ENCODE peak calls at places on chromosomes 2 and 18, in four cellular contexts. Z is A549, V is SK-N-SH, L is IMR-90. B is an unnamed sample.

GRCh38 chr2:124778076-124778475 is 753.0 kb downstream of the CNTNAP5 start:
- DNase-seq in V (no peak), Z (no peak), L (peak; percentile 46), B (no peak)

GRCh38 chr18:26286008-26286407 is 59.8 kb downstream of the TAF4B start:
- DNase-seq in Z (no peak), L (no peak), V (no peak), B (no peak)

GRCh38 chr2:222477962-222478608 is 53.7 kb downstream of the SGPP2 start:
- DNase-seq in V (no peak), L (no peak), Z (no peak), B (no peak)

GRCh38 chr2:129766594-129766993 is 212.9 kb upstream of the RAB6C start:
- DNase-seq in V (peak; percentile 10), L (no peak), Z (no peak), B (no peak)

GRCh38 chr2:159230145-159230877 is 56.2 kb downstream of the WDSUB1 start:
- DNase-seq in Z (no peak), L (no peak), V (no peak), B (no peak)

GRCh38 chr2:129103922-129104878 is 785.5 kb upstream of the HS6ST1 start:
- DNase-seq in V (no peak), Z (no peak), L (no peak), B (no peak)

GRCh38 chr2:137696916-137697315 is 267.4 kb upstream of the HNMT start:
- DNase-seq in L (no peak), Z (no peak), V (no peak), B (no peak)

GRCh38 chr2:197813093-197813787 is 8.8 kb downstream of the PLCL1 start:
- DNase-seq in V (peak; percentile 36), L (peak; percentile 52), Z (peak; percentile 31), B (peak; percentile 12)

GRCh38 chr2:222424729-222425671 is 657 bp downstream of the SGPP2 start:
- DNase-seq in Z (no peak), L (no peak), V (peak; percentile 74), B (no peak)

GRCh38 chr18:74303936-74304335 is 11.7 kb upstream of the C18orf63 start:
- DNase-seq in L (peak; percentile 25), Z (no peak), V (no peak), B (no peak)

GRCh38 chr2:590214-591175 is 86.7 kb downstream of the TMEM18 start:
- DNase-seq in L (no peak), Z (no peak), V (no peak), B (no peak)

GRCh38 chr18:79942786-79943607 is 8.5 kb downstream of the SLC66A2 start:
- DNase-seq in V (no peak), L (no peak), Z (no peak), B (no peak)

GRCh38 chr2:240480834-240481623 is 45.6 kb downstream of the GPC1 start:
- DNase-seq in L (no peak), V (peak; percentile 4), Z (no peak), B (no peak)

GRCh38 chr2:128832946-128833560 is 514.4 kb upstream of the HS6ST1 start:
- DNase-seq in V (peak; percentile 34), L (no peak), Z (no peak), B (no peak)

GRCh38 chr2:240433973-240434727 is 1.3 kb upstream of the GPC1 start:
- DNase-seq in L (peak; percentile 98), Z (peak; percentile 83), V (no peak), B (peak; percentile 81)

GRCh38 chr2:164928101-164928673 is 27.1 kb downstream of the SLC38A11 start:
- DNase-seq in V (no peak), L (no peak), Z (no peak), B (no peak)

GRCh38 chr2:27320958-27321543 is 1.8 kb downstream of the MPV17 start:
- DNase-seq in L (peak; percentile 99), V (peak; percentile 66), Z (peak; percentile 96), B (peak; percentile 98)

GRCh38 chr18:49168281-49168680 is 217.5 kb upstream of the SMAD7 start:
- DNase-seq in V (no peak), L (no peak), Z (no peak), B (no peak)

GRCh38 chr18:79637181-79637920 is 42.3 kb upstream of the CTDP1 start:
- DNase-seq in V (no peak), L (no peak), Z (no peak), B (no peak)

GRCh38 chr18:44695503-44695902 is 14.8 kb downstream of the SETBP1 start:
- DNase-seq in Z (no peak), L (no peak), V (no peak), B (no peak)

GRCh38 chr2:230416061-230416721 is at the start of gene SP100:
- DNase-seq in L (peak; percentile 83), V (no peak), Z (peak; percentile 47), B (peak; percentile 28)

GRCh38 chr2:64094663-64095382 is 49.4 kb downstream of the PELI1 start:
- DNase-seq in Z (no peak), V (no peak), L (no peak), B (no peak)

GRCh38 chr18:30888344-30888743 is 154.2 kb downstream of the DSC3 start:
- DNase-seq in V (no peak), L (no peak), Z (no peak), B (no peak)

GRCh38 chr2:197369946-197370325 is 59.4 kb upstream of the ANKRD44 start:
- DNase-seq in V (no peak), Z (no peak), L (no peak), B (no peak)

GRCh38 chr2:241653210-241653750 is 15.8 kb downstream of the ATG4B start:
- DNase-seq in L (no peak), Z (no peak), V (no peak), B (no peak)

GRCh38 chr2:122019729-122020128 is 264.3 kb downstream of the TSN start:
- DNase-seq in V (no peak), Z (no peak), L (no peak), B (no peak)

GRCh38 chr18:32293107-32293506 is 103.3 kb downstream of the MEP1B start:
- DNase-seq in Z (no peak), V (no peak), L (no peak), B (no peak)

GRCh38 chr2:32715391-32715841 is 87.6 kb downstream of the TTC27 start:
- DNase-seq in V (no peak), L (peak; percentile 15), Z (no peak), B (no peak)

GRCh38 chr2:37156071-37156856 is 516 bp downstream of the EIF2AK2 start:
- DNase-seq in L (peak; percentile 42), V (peak; percentile 61), Z (peak; percentile 77), B (peak; percentile 7)

GRCh38 chr2:64952113-64952895 is 36.9 kb upstream of the SLC1A4 start:
- DNase-seq in Z (no peak), V (no peak), L (peak; percentile 10), B (no peak)

GRCh38 chr2:163191372-163191771 is 352.8 kb upstream of the KCNH7 start:
- DNase-seq in V (peak; percentile 35), L (peak; percentile 50), Z (peak; percentile 21), B (peak; percentile 21)

GRCh38 chr2:27354597-27354927 is 2.0 kb downstream of the GTF3C2 start:
- DNase-seq in V (no peak), L (no peak), Z (no peak), B (no peak)

GRCh38 chr2:37903009-37903408 is 22.1 kb upstream of the RMDN2 start:
- DNase-seq in V (no peak), L (no peak), Z (no peak), B (no peak)

GRCh38 chr2:102369866-102370265 is 14.3 kb downstream of the IL18R1 start:
- DNase-seq in V (no peak), Z (no peak), L (no peak), B (no peak)

GRCh38 chr18:22703883-22704626 is 229.1 kb upstream of the RBBP8 start:
- DNase-seq in V (peak; percentile 59), L (peak; percentile 40), Z (peak; percentile 50), B (peak; percentile 52)

GRCh38 chr2:15583831-15584230 is 7.8 kb upstream of the DDX1 start:
- DNase-seq in L (no peak), Z (no peak), V (no peak), B (no peak)

DNA sequence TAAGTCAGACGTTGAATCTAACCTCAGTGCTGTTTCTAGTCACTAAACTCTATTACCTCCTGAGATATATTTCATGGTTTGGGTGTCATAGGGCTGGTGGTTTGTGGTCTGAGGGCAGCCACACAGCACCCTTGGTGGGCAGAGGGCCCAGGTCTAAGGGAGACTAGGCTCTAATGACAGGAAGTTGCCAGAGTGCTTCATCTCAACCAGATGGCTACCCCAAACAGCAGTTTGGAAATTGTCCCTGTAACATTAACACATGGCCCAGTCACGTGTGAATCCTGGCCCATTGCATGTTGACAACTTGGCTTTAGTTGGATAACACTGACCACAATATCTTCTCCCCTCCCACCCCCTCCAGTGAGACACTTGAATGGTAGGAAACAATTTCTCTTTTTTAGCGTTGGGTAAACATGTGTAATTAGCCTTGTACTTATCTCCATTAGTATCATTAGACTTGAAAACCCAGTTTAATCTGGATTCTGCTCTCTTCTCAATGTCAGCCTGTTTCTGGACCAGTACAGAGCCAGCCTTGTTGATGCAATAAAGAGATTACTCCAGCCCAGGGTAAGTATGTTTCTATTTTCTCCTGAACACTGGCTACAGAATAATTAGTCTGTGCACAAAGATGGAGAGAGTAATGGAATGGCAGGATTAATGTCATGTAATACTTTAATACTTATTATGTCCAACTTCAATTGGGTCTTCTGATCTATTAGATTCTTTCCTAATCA is 187.8 kb upstream of the SIX3 start:
- DNase-seq in V (peak; percentile 58), L (no peak), Z (no peak), B (no peak)
- TF ChIP-seq RAD21 in V (no peak), L (no peak), Z (no peak), B (no peak)

DNA sequence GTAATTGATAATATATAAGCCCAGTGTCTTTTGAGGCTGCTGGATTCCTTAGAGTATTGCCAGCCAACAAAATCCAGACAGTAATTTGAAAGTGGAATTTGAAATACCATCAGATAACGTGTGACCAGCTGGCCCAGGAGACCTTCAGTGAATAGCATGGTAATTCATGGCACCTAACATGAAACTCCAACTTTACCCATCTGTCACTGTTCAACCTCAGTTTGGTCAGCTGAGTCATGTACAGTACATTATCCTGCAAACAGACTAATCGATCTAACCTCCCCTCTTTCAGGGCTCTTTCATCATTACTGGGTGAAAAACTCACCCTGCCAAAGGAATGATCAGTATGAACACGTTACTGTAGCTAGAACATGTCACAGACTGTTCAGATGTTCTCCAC is 230.6 kb downstream of the DOK6 start:
- DNase-seq in Z (no peak), V (no peak), L (no peak), B (no peak)
- TF ChIP-seq RAD21 in Z (no peak), V (no peak), L (no peak), B (no peak)

DNA sequence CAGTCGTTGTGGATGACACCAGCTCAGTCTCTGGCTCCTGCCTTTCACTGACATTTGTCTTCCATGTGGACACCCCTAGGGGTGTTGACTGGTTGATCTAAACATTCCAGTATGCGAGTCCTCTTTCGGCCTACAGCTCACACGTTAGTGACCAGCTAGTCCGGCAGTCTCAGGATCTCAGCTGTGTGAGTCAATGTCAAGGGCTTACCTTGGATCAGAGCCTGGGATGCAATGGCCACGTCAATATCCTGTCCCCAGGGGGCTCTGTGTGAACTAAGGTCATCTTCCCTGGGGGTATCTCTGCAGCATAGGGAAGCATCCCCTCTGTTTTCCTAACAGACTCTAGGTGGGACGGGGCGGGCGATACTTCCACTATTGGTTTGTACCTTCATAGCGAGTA is 35.1 kb upstream of the YWHAQ start:
- DNase-seq in L (peak; percentile 92), V (no peak), Z (no peak), B (no peak)
- TF ChIP-seq RAD21 in L (peak; percentile 13), V (no peak), Z (peak; percentile 21), B (no peak)

DNA sequence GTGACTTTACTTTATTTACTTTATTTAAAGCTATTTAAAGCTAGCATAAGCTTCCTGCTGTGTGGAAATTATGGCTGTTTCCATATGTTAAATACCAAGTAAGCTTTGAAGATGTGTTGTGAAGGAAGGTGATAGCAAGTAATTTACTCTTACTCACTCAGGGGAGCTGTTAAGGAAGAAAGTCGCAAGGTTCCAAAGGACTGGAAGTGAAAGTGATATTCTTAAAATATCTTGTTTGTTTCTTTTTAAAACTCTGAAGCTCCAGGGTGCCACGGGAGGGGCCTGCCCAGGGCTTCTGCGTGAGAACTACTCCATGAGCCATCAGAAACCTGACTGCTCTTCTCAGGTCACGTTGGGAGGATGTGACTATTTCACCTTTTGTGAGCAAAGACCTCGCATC is 272.9 kb downstream of the NEDD4L start:
- DNase-seq in L (no peak), V (no peak), Z (no peak), B (no peak)
- TF ChIP-seq RAD21 in L (no peak), V (no peak), Z (no peak), B (no peak)

B was measured in HCT116.